ENCODE peak calls at places on chromosomes 12 and 14, in seven cellular contexts. V is spleen, X is gastrocnemius medialis, R is sigmoid colon, B is HepG2, Y is ovary, W is tibial nerve. Q is an unnamed sample.

GRCh38 chr12:13835657-13836056 is 145.7 kb downstream of the GRIN2B start:
- DNase-seq in B (no peak), V (no peak), X (no peak), Y (no peak), R (no peak), W (no peak), Q (no peak)

GRCh38 chr12:124115496-124115895 is 142.5 kb downstream of the ZNF664 start:
- DNase-seq in Y (no peak), V (no peak), B (no peak), R (no peak), W (no peak), X (no peak), Q (no peak)

GRCh38 chr12:77392467-77392866 is 327.1 kb upstream of the E2F7 start:
- DNase-seq in B (no peak), Y (no peak), R (no peak), X (no peak), V (no peak), W (no peak), Q (no peak)

GRCh38 chr14:99559286-99559990 is 44.6 kb downstream of the CCDC85C start:
- DNase-seq in X (no peak), B (no peak), W (no peak), Y (no peak), R (no peak), V (no peak), Q (no peak)

GRCh38 chr14:52043690-52044089 is 25.2 kb downstream of the NID2 start:
- DNase-seq in V (no peak), R (no peak), W (no peak), B (peak; percentile 21), X (no peak), Y (peak; percentile 50), Q (peak; percentile 11)

GRCh38 chr14:94048676-94049624 is 22.8 kb downstream of the OTUB2 start:
- DNase-seq in X (no peak), B (no peak), Y (no peak), V (peak; percentile 20), W (no peak), R (peak; percentile 57), Q (no peak)

GRCh38 chr12:76698316-76698715 is 65.6 kb upstream of the ZDHHC17 start:
- DNase-seq in R (no peak), B (no peak), Y (no peak), W (no peak), X (no peak), V (no peak), Q (no peak)

GRCh38 chr12:67693895-67694294 is 45.4 kb downstream of the DYRK2 start:
- DNase-seq in B (no peak), R (no peak), Y (no peak), X (no peak), V (no peak), W (no peak), Q (no peak)

GRCh38 chr14:102819176-102819628 is 42.0 kb downstream of the TRAF3 start:
- DNase-seq in V (peak; percentile 81), X (no peak), W (no peak), Y (no peak), R (no peak), B (peak; percentile 77), Q (no peak)

DNA sequence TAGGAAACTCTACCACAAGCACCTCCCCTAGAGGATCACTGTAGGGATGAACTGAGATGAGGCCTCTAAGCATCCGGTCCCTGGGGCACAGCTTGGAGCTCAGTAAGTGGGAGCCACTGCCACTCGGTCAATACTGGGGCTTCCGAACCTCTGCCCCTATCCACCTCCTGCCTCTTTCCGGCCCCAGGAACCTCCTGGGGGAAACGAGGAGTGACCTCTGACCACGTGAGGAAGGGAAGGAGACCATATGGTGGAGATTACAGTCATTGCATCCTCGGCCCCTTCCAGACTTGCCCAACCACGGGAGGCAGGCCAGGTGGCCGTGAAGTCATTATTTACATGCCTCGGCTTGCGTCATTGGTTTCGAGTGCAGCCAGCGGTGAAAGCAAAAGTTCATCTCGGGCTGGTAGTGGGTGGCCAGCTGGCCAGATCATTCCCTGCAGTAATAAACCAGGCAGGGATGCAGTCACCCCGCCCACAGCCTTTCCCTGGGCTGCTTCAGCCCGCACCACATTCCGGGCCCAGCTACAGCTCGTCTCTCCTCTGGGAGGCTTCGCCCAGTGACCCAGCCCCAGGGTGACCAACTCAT is 65.4 kb downstream of the C14orf132 start:
- DNase-seq in W (peak; percentile 92), R (peak; percentile 98), B (peak; percentile 24), Y (peak; percentile 66), X (peak; percentile 52), V (no peak), Q (no peak)
- TF ChIP-seq POLR2A in W (no peak), R (no peak), B (no peak), Y (no peak), X (no peak), V (no peak), Q (no peak)

DNA sequence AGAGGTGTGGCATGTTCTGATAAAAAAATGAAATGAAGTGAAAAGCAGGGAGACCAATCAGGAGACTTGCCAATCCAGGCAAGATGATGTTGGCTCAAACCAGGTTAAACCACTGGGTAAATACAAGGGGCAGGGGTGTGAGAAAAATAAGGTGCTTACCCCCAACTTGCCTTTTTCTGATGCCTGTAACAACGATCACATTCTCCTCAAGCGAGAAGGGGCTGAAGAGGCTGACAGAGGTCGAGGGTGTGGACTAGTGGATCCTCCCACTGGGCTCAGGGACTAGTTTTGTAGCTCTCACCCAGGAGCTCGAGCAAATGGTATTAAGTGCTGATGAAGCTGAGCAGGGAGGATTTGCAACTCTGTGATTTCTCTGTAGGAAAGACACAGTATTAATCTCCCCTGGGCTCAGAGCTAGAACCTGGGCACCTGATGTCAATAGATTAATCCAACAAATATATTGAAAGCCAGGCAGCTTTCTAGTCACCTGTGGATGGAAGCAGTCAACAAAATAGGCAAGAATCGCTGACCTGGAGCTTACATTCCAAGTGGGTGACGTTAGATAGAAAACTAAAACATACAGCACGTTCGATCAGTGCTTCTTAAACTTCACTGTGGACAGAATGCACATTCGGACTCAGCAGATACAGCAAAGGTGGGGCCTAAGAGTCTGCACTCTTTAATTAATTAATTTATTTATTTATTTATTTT is 15.2 kb upstream of the EAPP start:
- DNase-seq in W (peak; percentile 19), V (peak; percentile 22), Y (peak; percentile 15), B (no peak), R (peak; percentile 64), X (no peak), Q (no peak)
- TF ChIP-seq POLR2A in W (no peak), V (no peak), Y (no peak), B (no peak), R (no peak), X (no peak), Q (no peak)

GRCh38 chr12:6689000-6689882 is at the start of gene ZNF384:
- DNase-seq in V (peak; percentile 98), B (peak; percentile 99), W (peak; percentile 94), X (peak; percentile 98), Y (peak; percentile 97), R (peak; percentile 99), Q (peak; percentile 99)
- TF ChIP-seq POLR2A in V (peak; percentile 53), B (peak; percentile 76), W (no peak), X (peak; percentile 68), Y (peak; percentile 56), R (peak; percentile 47), Q (peak; percentile 92)

GRCh38 chr14:74949859-74950572 is 5.4 kb downstream of the PGF start:
- DNase-seq in Y (no peak), R (peak; percentile 26), B (no peak), W (no peak), X (no peak), V (no peak), Q (peak; percentile 74)
- TF ChIP-seq POLR2A in Y (no peak), R (no peak), B (no peak), W (no peak), X (no peak), V (no peak), Q (no peak)

GRCh38 chr12:52321433-52321832 is 235 bp upstream of the KRT83 start:
- DNase-seq in X (no peak), Y (peak; percentile 3), R (no peak), V (peak; percentile 42), B (no peak), W (no peak), Q (no peak)
- TF ChIP-seq POLR2A in X (no peak), Y (no peak), R (no peak), V (no peak), B (no peak), W (no peak), Q (no peak)

DNA sequence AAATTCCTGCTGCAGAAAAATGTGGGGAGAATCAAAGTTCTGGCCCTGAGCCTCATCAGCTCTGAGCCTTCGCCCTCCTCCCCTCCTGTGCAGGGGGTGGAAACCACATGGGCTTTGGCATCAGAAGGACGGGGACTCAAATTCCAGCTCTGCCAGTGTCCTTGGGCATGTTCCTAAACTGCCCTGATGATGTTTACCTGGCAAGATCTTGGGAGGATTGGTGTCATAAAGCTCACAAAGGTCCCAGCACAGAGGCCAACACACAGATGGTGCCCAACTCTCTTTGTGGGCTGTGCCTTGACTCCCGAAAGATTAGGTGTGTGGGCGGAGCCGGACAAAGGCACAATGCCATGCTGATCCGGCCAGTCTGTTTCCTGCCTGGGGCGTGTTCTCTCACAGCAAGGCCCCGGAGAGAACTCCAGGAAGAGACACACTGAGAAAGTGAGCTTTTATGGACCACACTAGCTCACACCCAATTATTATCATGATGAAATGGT is 20.5 kb upstream of the CLMN start:
- DNase-seq in W (no peak), R (no peak), V (no peak), Y (no peak), X (no peak), B (peak; percentile 61), Q (no peak)
- TF ChIP-seq POLR2A in W (no peak), R (no peak), V (no peak), Y (no peak), X (no peak), B (no peak), Q (no peak)

GRCh38 chr12:132489602-132490239 is at the start of gene FBRSL1:
- DNase-seq in Y (peak; percentile 94), W (peak; percentile 80), V (peak; percentile 98), X (peak; percentile 78), B (peak; percentile 72), R (peak; percentile 94), Q (peak; percentile 93)
- TF ChIP-seq POLR2A in Y (no peak), W (no peak), V (no peak), X (peak; percentile 53), B (no peak), R (no peak), Q (no peak)

GRCh38 chr14:55579724-55580400 is at the start of gene KTN1:
- DNase-seq in V (peak; percentile 97), Y (peak; percentile 86), X (peak; percentile 78), W (peak; percentile 36), R (peak; percentile 90), B (peak; percentile 50), Q (peak; percentile 90)
- TF ChIP-seq POLR2A in V (no peak), Y (peak; percentile 55), X (peak; percentile 96), W (no peak), R (no peak), B (peak; percentile 50), Q (peak; percentile 47)

GRCh38 chr12:32139064-32139421 is 32.4 kb downstream of the BICD1 start:
- DNase-seq in R (no peak), V (no peak), Y (no peak), W (peak; percentile 16), B (no peak), X (no peak), Q (no peak)
- TF ChIP-seq POLR2A in R (no peak), V (peak; percentile 22), Y (no peak), W (no peak), B (no peak), X (no peak), Q (no peak)